ENCODE peak calls at places on chromosomes 2 and 18, in nine cellular contexts. D, L, S, Z, X, G, H, F and K are unnamed samples.

GRCh38 chr18:57107141-57107832 is 39.6 kb upstream of the BOD1L2 start:
- DNase-seq in D (peak; percentile 20), L (peak; percentile 43), S (peak; percentile 57), Z (peak; percentile 45), X (peak; percentile 65), G (peak; percentile 58), H (peak; percentile 29), F (peak; percentile 48), K (peak; percentile 59)

GRCh38 chr2:29014811-29015414 is 33.8 kb downstream of the TOGARAM2 start:
- DNase-seq in D (peak; percentile 34), L (peak; percentile 57), S (peak; percentile 23), Z (no peak), X (peak; percentile 72), G (no peak), H (peak; percentile 85), F (no peak), K (no peak)

GRCh38 chr2:234974501-234975385 is 22.9 kb downstream of the SH3BP4 start:
- DNase-seq in D (no peak), L (peak; percentile 74), S (peak; percentile 91), Z (no peak), X (no peak), G (peak; percentile 39), H (peak; percentile 89), F (no peak), K (no peak)

GRCh38 chr2:238260879-238261278 is 21.0 kb upstream of the HES6 start:
- DNase-seq in D (no peak), L (no peak), S (no peak), Z (no peak), X (no peak), G (no peak), H (peak; percentile 44), F (no peak), K (no peak)

GRCh38 chr18:79512461-79513380 is 117.0 kb downstream of the NFATC1 start:
- DNase-seq in D (no peak), L (no peak), S (no peak), Z (no peak), X (no peak), G (no peak), H (no peak), F (no peak), K (no peak)

GRCh38 chr18:63407734-63408133 is 14.5 kb downstream of the VPS4B start:
- DNase-seq in D (peak; percentile 29), L (no peak), S (no peak), Z (no peak), X (no peak), G (no peak), H (no peak), F (no peak), K (no peak)

GRCh38 chr18:57352271-57352701 is at the start of gene ST8SIA3:
- DNase-seq in D (no peak), L (no peak), S (no peak), Z (no peak), X (no peak), G (peak; percentile 47), H (no peak), F (no peak), K (no peak)

GRCh38 chr18:72194072-72194471 is 350.1 kb downstream of the CBLN2 start:
- DNase-seq in D (no peak), L (no peak), S (no peak), Z (no peak), X (no peak), G (no peak), H (no peak), F (no peak), K (no peak)

GRCh38 chr2:20609995-20610357 is 40.9 kb downstream of the HS1BP3 start:
- DNase-seq in D (no peak), L (no peak), S (no peak), Z (no peak), X (no peak), G (no peak), H (no peak), F (no peak), K (no peak)

GRCh38 chr2:150374562-150374961 is 112.9 kb downstream of the RND3 start:
- DNase-seq in D (no peak), L (no peak), S (no peak), Z (no peak), X (no peak), G (no peak), H (no peak), F (no peak), K (no peak)

GRCh38 chr2:85308201-85308600 is 19.6 kb downstream of the TGOLN2 start:
- DNase-seq in D (no peak), L (no peak), S (no peak), Z (no peak), X (no peak), G (no peak), H (no peak), F (no peak), K (no peak)

GRCh38 chr2:85310330-85310729 is 17.5 kb downstream of the TGOLN2 start:
- DNase-seq in D (no peak), L (peak; percentile 10), S (no peak), Z (peak; percentile 75), X (no peak), G (no peak), H (peak; percentile 27), F (no peak), K (no peak)

GRCh38 chr2:85308951-85309555 is 18.7 kb downstream of the TGOLN2 start:
- DNase-seq in D (no peak), L (peak; percentile 67), S (peak; percentile 69), Z (peak; percentile 71), X (peak; percentile 34), G (no peak), H (peak; percentile 69), F (no peak), K (no peak)

GRCh38 chr2:85307527-85307897 is 20.3 kb downstream of the TGOLN2 start:
- DNase-seq in D (no peak), L (no peak), S (no peak), Z (no peak), X (no peak), G (no peak), H (no peak), F (no peak), K (no peak)

GRCh38 chr2:85309699-85310321 is 18.0 kb downstream of the TGOLN2 start:
- DNase-seq in D (no peak), L (no peak), S (no peak), Z (peak; percentile 40), X (no peak), G (no peak), H (no peak), F (no peak), K (no peak)
- H3K4me3 ChIP-seq in D (no peak overlapping the region), L (no peak overlapping the region), S (no peak overlapping the region), Z (peak overlapping the region; percentile 58), X (no peak overlapping the region), G (no peak overlapping the region), H (no peak overlapping the region), F (no peak overlapping the region), K (no peak overlapping the region)

GRCh38 chr2:27152102-27152795 is 3.4 kb downstream of the TCF23 start:
- DNase-seq in D (peak; percentile 19), L (no peak), S (no peak), Z (no peak), X (peak; percentile 18), G (no peak), H (no peak), F (no peak), K (no peak)

GRCh38 chr2:27154990-27155615 is 6.3 kb downstream of the TCF23 start:
- DNase-seq in D (peak; percentile 54), L (no peak), S (no peak), Z (no peak), X (no peak), G (no peak), H (no peak), F (no peak), K (no peak)

GRCh38 chr2:27152796-27153464 is 4.1 kb downstream of the TCF23 start:
- DNase-seq in D (peak; percentile 73), L (peak; percentile 48), S (peak; percentile 83), Z (peak; percentile 83), X (peak; percentile 11), G (no peak), H (peak; percentile 44), F (no peak), K (peak; percentile 15)

GRCh38 chr2:27156739-27157475 is 8.1 kb downstream of the TCF23 start:
- DNase-seq in D (no peak), L (no peak), S (no peak), Z (peak; percentile 46), X (no peak), G (no peak), H (no peak), F (no peak), K (no peak)

DNA sequence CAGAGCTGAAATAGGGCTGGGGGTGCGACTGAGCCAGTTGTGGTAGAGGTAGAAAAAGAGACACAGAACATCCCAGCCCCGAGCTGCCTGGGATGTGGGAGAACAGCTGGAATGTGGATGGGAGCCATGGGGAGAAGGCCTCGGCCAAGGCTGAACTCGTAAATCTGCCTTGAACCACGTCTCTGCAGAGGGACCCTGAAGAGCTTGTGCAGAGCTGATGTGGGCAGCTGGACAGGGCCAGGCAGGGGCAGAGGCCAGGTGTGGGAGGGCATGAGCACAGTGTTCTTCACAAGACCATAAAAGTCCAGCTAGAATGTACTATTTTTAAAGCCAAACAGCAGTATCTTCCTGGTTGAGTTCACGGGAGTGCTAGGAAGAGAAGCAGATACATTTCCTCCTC is 5.7 kb downstream of the TCF23 start:
- DNase-seq in D (no peak), L (no peak), S (no peak), Z (no peak), X (no peak), G (no peak), H (no peak), F (no peak), K (no peak)
- H2AFZ ChIP-seq in D (no peak overlapping the region), L (no peak overlapping the region), S (no peak overlapping the region), Z (no peak overlapping the region), X (no peak overlapping the region), G (no peak overlapping the region), H (no peak overlapping the region), F (no peak overlapping the region), K (no peak overlapping the region)

DNA sequence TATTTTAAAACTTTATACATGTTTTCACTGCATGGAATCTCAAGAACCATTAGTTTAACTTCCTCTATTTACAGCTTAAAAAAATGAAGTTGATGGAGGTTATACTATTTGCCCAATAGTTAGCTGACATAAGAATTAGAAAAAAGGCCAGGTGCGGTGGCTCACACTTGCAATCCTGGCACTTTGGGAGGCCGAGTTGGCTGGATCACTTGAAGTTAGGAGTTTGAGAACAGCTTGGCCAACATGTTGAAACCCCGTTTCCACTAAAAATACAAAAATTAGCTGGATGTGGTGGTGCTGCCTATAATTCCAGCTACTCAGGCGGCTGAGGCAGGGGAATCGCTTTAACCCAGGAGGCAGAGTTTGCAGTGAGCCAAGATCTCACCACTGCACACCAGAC is 125.1 kb upstream of the CDH19 start:
- DNase-seq in D (no peak), L (no peak), S (no peak), Z (no peak), X (no peak), G (no peak), H (no peak), F (no peak), K (no peak)
- H3K9ac ChIP-seq in D (no peak overlapping the region), L (no peak overlapping the region), S (no peak overlapping the region), Z (no peak overlapping the region), X (no peak overlapping the region), G (no peak overlapping the region), H (no peak overlapping the region), F (no peak overlapping the region), K (no peak overlapping the region)

DNA sequence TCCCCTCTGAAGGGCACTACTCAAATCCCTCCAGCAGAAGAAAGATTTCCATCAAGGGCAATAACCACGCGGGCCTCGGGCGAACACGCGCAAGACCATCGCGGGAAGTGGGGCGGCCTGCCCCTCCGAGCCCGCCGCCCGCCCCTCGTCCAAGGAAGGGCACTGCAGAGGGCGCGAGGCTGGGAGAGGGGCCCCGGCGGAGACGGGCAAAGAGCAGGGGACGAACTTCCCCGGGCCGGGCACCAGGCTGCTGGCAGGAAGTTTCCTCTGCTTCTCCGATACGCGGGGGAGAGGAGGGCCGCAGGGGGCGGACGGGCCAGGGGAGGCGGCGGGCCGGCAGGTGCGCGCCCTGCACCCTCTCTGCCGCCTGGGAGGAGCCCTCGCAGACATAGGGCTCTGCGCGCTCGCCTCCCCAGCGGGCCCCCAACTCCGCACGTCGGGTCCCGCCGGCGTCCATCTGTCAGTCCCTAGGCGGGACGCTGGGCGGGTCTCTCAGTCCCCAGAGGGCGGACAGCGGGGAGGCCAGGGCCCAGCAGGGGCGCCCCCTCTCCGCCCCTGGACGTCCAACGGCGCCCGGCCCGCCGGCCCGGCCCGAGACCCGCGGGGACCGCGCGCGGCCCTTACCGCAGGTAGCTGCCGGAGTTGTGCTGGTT is 452 bp downstream of the TFCP2L1 start:
- DNase-seq in D (peak; percentile 29), L (no peak), S (no peak), Z (no peak), X (no peak), G (peak; percentile 36), H (no peak), F (no peak), K (no peak)
- H3K4me3 ChIP-seq in D (peak overlapping the region; percentile 63), L (no peak overlapping the region), S (peak overlapping the region; percentile 41), Z (no peak overlapping the region), X (peak overlapping the region; percentile 84), G (peak overlapping the region; percentile 70), H (no peak overlapping the region), F (peak overlapping the region; percentile 82), K (peak overlapping the region; percentile 70)